ENCODE peak calls at places on chromosomes 13 and 19, in five cellular contexts. J is breast epithelium, H is glomerular endothelial cell, T is LoVo, E is BJ. V is an unnamed sample.

GRCh38 chr19:16771618-16772017 is 52.0 kb downstream of the NWD1 start:
- DNase-seq in J (peak), H (peak), T (peak), E (peak), V (peak)

GRCh38 chr13:114148521-114148855 is 16.1 kb upstream of the RASA3 start:
- DNase-seq in J (no peak), H (no peak), T (no peak), E (no peak), V (no peak)

GRCh38 chr13:24050292-24050711 is 110.2 kb upstream of the SPATA13 start:
- DNase-seq in J (peak), H (no peak), T (no peak), E (no peak), V (no peak)

GRCh38 chr19:6092329-6093286 is 17.7 kb downstream of the RFX2 start:
- DNase-seq in J (peak), H (no peak), T (peak), E (peak), V (no peak)

GRCh38 chr13:72798817-72799216 is 16.9 kb downstream of the PIBF1 start:
- DNase-seq in J (no peak), H (no peak), T (no peak), E (no peak), V (no peak)

GRCh38 chr19:4580021-4580901 is 20.8 kb upstream of the SEMA6B start:
- DNase-seq in J (no peak), H (no peak), T (no peak), E (no peak), V (no peak)

GRCh38 chr19:18098891-18099622 is 1.5 kb downstream of the MAST3 start:
- DNase-seq in J (no peak), H (no peak), T (no peak), E (no peak), V (no peak)

GRCh38 chr13:86900906-86901305 is 770.3 kb upstream of the SLITRK5 start:
- DNase-seq in J (no peak), H (no peak), T (no peak), E (no peak), V (no peak)

GRCh38 chr13:107473255-107473654 is 742.1 kb downstream of the LIG4 start:
- DNase-seq in J (no peak), H (no peak), T (no peak), E (no peak), V (no peak)

GRCh38 chr13:74466015-74466414 is 331.8 kb upstream of the KLF12 start:
- DNase-seq in J (no peak), H (no peak), T (no peak), E (no peak), V (no peak)

GRCh38 chr19:17909017-17909732 is 23.6 kb upstream of the CCDC124 start:
- DNase-seq in J (no peak), H (no peak), T (no peak), E (no peak), V (no peak)

GRCh38 chr13:41568990-41569387 is 111.6 kb downstream of the RGCC start:
- DNase-seq in J (no peak), H (no peak), T (no peak), E (no peak), V (no peak)

GRCh38 chr13:37403776-37404497 is 194.6 kb downstream of the POSTN start:
- DNase-seq in J (no peak), H (no peak), T (no peak), E (peak), V (no peak)

GRCh38 chr13:96994030-96994848 is at the start of gene OXGR1:
- DNase-seq in J (no peak), H (no peak), T (no peak), E (no peak), V (no peak)

GRCh38 chr13:75864718-75865117 is 228.6 kb downstream of the LMO7 start:
- DNase-seq in J (no peak), H (no peak), T (no peak), E (no peak), V (no peak)

GRCh38 chr19:50419580-50420035 is 870 bp downstream of the SPIB start:
- DNase-seq in J (no peak), H (no peak), T (no peak), E (no peak), V (no peak)

GRCh38 chr13:87235621-87236020 is 435.6 kb upstream of the SLITRK5 start:
- DNase-seq in J (no peak), H (no peak), T (no peak), E (no peak), V (no peak)

GRCh38 chr13:29402168-29402621 is 193.3 kb downstream of the SLC7A1 start:
- DNase-seq in J (no peak), H (no peak), T (no peak), E (no peak), V (no peak)

GRCh38 chr19:38686530-38686888 is 39.1 kb downstream of the ACTN4 start:
- DNase-seq in J (no peak), H (no peak), T (no peak), E (no peak), V (no peak)

GRCh38 chr19:57068921-57069697 is 50.7 kb upstream of the USP29 start:
- DNase-seq in J (peak), H (no peak), T (no peak), E (no peak), V (no peak)

GRCh38 chr13:105611424-105611823 is 924.0 kb downstream of the EFNB2 start:
- DNase-seq in J (no peak), H (peak), T (no peak), E (no peak), V (peak)

GRCh38 chr13:114164681-114165429 is 14.2 kb upstream of the CFAP97D2 start:
- DNase-seq in J (no peak), H (no peak), T (no peak), E (no peak), V (no peak)

GRCh38 chr19:22472180-22472637 is 50.1 kb upstream of the ZNF98 start:
- DNase-seq in J (no peak), H (no peak), T (no peak), E (no peak), V (no peak)

GRCh38 chr13:80428344-80429096 is 87.6 kb upstream of the SPRY2 start:
- DNase-seq in J (no peak), H (no peak), T (no peak), E (no peak), V (no peak)

GRCh38 chr19:18418725-18419194 is 438 bp upstream of the SSBP4 start:
- DNase-seq in J (no peak), H (no peak), T (peak), E (no peak), V (no peak)

GRCh38 chr19:1789282-1790020 is 22.6 kb downstream of the ATP8B3 start:
- DNase-seq in J (no peak), H (no peak), T (no peak), E (no peak), V (no peak)

GRCh38 chr13:31835932-31836331 is 96.6 kb downstream of the RXFP2 start:
- DNase-seq in J (no peak), H (no peak), T (peak), E (no peak), V (no peak)

GRCh38 chr19:19562665-19563347 is 24.7 kb downstream of the CILP2 start:
- DNase-seq in J (no peak), H (no peak), T (no peak), E (no peak), V (no peak)

GRCh38 chr19:37990362-37990761 is 83.4 kb downstream of the SIPA1L3 start:
- DNase-seq in J (peak), H (no peak), T (no peak), E (no peak), V (no peak)

GRCh38 chr13:109698779-109699178 is 87.6 kb downstream of the IRS2 start:
- DNase-seq in J (no peak), H (no peak), T (no peak), E (peak), V (no peak)

GRCh38 chr19:2212861-2213711 is 23.0 kb downstream of the PLEKHJ1 start:
- DNase-seq in J (no peak), H (no peak), T (no peak), E (no peak), V (no peak)

GRCh38 chr19:947707-948533 is 22.1 kb downstream of the ARID3A start:
- DNase-seq in J (no peak), H (no peak), T (no peak), E (no peak), V (no peak)